ENCODE peak calls at places on chromosomes 2 and 18, in six cellular contexts. Y is H7, Z is HFFc6, N is hypothalamus, W is HuH-7.5, R is NCI-H1092 treated with DMSO at 0.1 percent for 48 hours. S is an unnamed sample.
A peak's percentile ranks its signal among the peaks of the same experiment; 100 is the strongest.

GRCh38 chr2:227805578-227805977 is 8.1 kb upstream of the CCL20 start:
- DNase-seq in Y (no peak), Z (no peak), N (no peak), W (no peak), R (no peak), S (no peak)

GRCh38 chr2:66478729-66479316 is 43.9 kb downstream of the MEIS1 start:
- DNase-seq in Y (no peak), Z (no peak), N (no peak), W (no peak), R (no peak), S (no peak)

GRCh38 chr18:44098551-44099098 is 582.1 kb upstream of the SETBP1 start:
- DNase-seq in Y (peak; percentile 4), Z (no peak), N (no peak), W (no peak), R (peak; percentile 37), S (no peak)

GRCh38 chr2:207312006-207312356 is 146.2 kb upstream of the KLF7 start:
- DNase-seq in Y (no peak), Z (no peak), N (no peak), W (no peak), R (no peak), S (no peak)

GRCh38 chr18:8619835-8620577 is 10.8 kb downstream of the RAB12 start:
- DNase-seq in Y (no peak), Z (no peak), N (no peak), W (no peak), R (no peak), S (no peak)

GRCh38 chr2:96906719-96907404 is 37.0 kb upstream of the SEMA4C start:
- DNase-seq in Y (peak; percentile 91), Z (no peak), N (no peak), W (no peak), R (no peak), S (no peak)

GRCh38 chr2:181054843-181055242 is 74.4 kb downstream of the UBE2E3 start:
- DNase-seq in Y (no peak), Z (no peak), N (no peak), W (no peak), R (no peak), S (no peak)

GRCh38 chr2:239201531-239201876 is 199.3 kb downstream of the HDAC4 start:
- DNase-seq in Y (peak; percentile 68), Z (no peak), N (no peak), W (no peak), R (no peak), S (no peak)

GRCh38 chr2:236939751-236940229 is 145.9 kb upstream of the COPS8 start:
- DNase-seq in Y (no peak), Z (no peak), N (no peak), W (no peak), R (no peak), S (no peak)

GRCh38 chr2:173002751-173003541 is 72.7 kb upstream of the MAP3K20 start:
- DNase-seq in Y (no peak), Z (no peak), N (no peak), W (no peak), R (no peak), S (peak; percentile 64)

GRCh38 chr18:49189772-49190171 is 239.0 kb upstream of the SMAD7 start:
- DNase-seq in Y (no peak), Z (peak; percentile 37), N (no peak), W (no peak), R (no peak), S (peak; percentile 64)

GRCh38 chr18:31723639-31723997 is 37.1 kb downstream of the SLC25A52 start:
- DNase-seq in Y (no peak), Z (no peak), N (no peak), W (no peak), R (no peak), S (no peak)

GRCh38 chr2:74553892-74554820 is at the start of the genes DOK1 and LOXL3:
- DNase-seq in Y (peak; percentile 98), Z (peak; percentile 86), N (peak; percentile 35), W (peak; percentile 69), R (peak; percentile 54), S (peak; percentile 69)

GRCh38 chr18:45850021-45850420 is 24.5 kb downstream of the SIGLEC15 start:
- DNase-seq in Y (peak; percentile 64), Z (peak; percentile 29), N (no peak), W (no peak), R (no peak), S (no peak)

GRCh38 chr2:223054193-223054781 is 2.3 kb downstream of the KCNE4 start:
- DNase-seq in Y (no peak), Z (peak; percentile 50), N (no peak), W (no peak), R (no peak), S (no peak)

GRCh38 chr2:42425697-42426096 is 64.7 kb upstream of the COX7A2L start:
- DNase-seq in Y (no peak), Z (no peak), N (no peak), W (no peak), R (no peak), S (peak; percentile 31)

GRCh38 chr2:209685963-209686362 is 85.7 kb upstream of the UNC80 start:
- DNase-seq in Y (no peak), Z (no peak), N (no peak), W (no peak), R (no peak), S (no peak)

GRCh38 chr18:75341267-75341666 is 86.2 kb downstream of the SMIM21 start:
- DNase-seq in Y (peak; percentile 68), Z (no peak), N (no peak), W (no peak), R (no peak), S (no peak)

S was measured in HepG2.